ENCODE peak calls at places on chromosomes 1 and 21, in ten cellular contexts. F is mucosa of gallbladder, J is AG08395, Q is adrenal gland, R is amygdala, E is breast epithelium, K is kidney tubule cell, V is EH, D is uterus, N is epithelial cell of esophagus. H is an unnamed sample.

GRCh38 chr1:62144238-62144831 is 50.3 kb upstream of the L1TD1 start:
- DNase-seq in J (peak), Q (peak), N (peak), V (peak), D (no peak), E (no peak), F (peak), R (peak), K (peak), H (no peak)

GRCh38 chr1:226482975-226483660 is 65.4 kb upstream of the STUM start:
- DNase-seq in V (peak), E (no peak), N (peak), Q (no peak), F (no peak), J (no peak), K (peak), D (no peak), R (no peak), H (no peak)

GRCh38 chr1:10549919-10550656 is 75.3 kb downstream of the PEX14 start:
- DNase-seq in K (no peak), N (no peak), V (peak), D (no peak), J (no peak), F (no peak), R (no peak), Q (no peak), E (no peak), H (no peak)

GRCh38 chr21:45981154-45981606 is 390 bp upstream of the COL6A1 start:
- DNase-seq in F (peak), K (peak), Q (peak), J (peak), E (peak), R (peak), N (peak), D (peak), V (peak), H (peak)

GRCh38 chr1:93608188-93609109 is 73.2 kb downstream of the BCAR3 start:
- DNase-seq in D (no peak), Q (no peak), J (no peak), K (no peak), N (no peak), F (no peak), E (no peak), R (no peak), V (peak), H (no peak)

GRCh38 chr1:4027492-4028138 is 127.5 kb upstream of the C1orf174 start:
- DNase-seq in K (no peak), R (no peak), Q (no peak), J (no peak), E (no peak), N (no peak), V (no peak), F (no peak), D (no peak), H (no peak)

GRCh38 chr1:5287178-5288155 is 633.1 kb downstream of the AJAP1 start:
- DNase-seq in V (no peak), R (no peak), J (no peak), N (no peak), F (peak), D (no peak), E (no peak), Q (no peak), K (no peak), H (no peak)

GRCh38 chr1:19644761-19645543 is 841 bp downstream of the NBL1 start:
- DNase-seq in N (no peak), Q (no peak), V (peak), D (no peak), F (no peak), K (peak), E (no peak), R (no peak), J (peak), H (no peak)

GRCh38 chr1:37765937-37766664 is 1.2 kb upstream of the EPHA10 start:
- DNase-seq in V (no peak), K (no peak), E (no peak), F (no peak), Q (no peak), R (no peak), N (no peak), D (no peak), J (no peak), H (no peak)

GRCh38 chr1:71276466-71276865 is 195.6 kb upstream of the ZRANB2 start:
- DNase-seq in J (no peak), R (no peak), F (no peak), N (peak), D (no peak), E (no peak), Q (no peak), K (no peak), V (no peak), H (no peak)

GRCh38 chr1:169466259-169467230 is 19.2 kb downstream of the SLC19A2 start:
- DNase-seq in Q (no peak), V (peak), J (peak), F (no peak), R (no peak), D (no peak), E (no peak), K (peak), N (peak), H (no peak)

GRCh38 chr1:77342745-77343144 is 60.9 kb downstream of the AK5 start:
- DNase-seq in D (no peak), V (no peak), J (no peak), R (no peak), F (no peak), N (no peak), Q (no peak), E (no peak), K (peak), H (no peak)

GRCh38 chr1:37037675-37038074 is 3.4 kb upstream of the GRIK3 start:
- DNase-seq in D (no peak), F (no peak), E (no peak), K (no peak), R (peak), Q (no peak), V (no peak), J (no peak), N (no peak), H (no peak)

GRCh38 chr1:111221633-111222286 is 5.8 kb upstream of the CHI3L2 start:
- DNase-seq in D (no peak), Q (no peak), E (no peak), V (peak), N (peak), K (no peak), R (no peak), J (no peak), F (peak), H (no peak)

H was measured in left lobe of liver.